ENCODE peak calls at places on chromosomes 12 and 14, in five cellular contexts. One of them, this sample, is unnamed.
A peak's percentile ranks its signal among the peaks of the same experiment; 100 is the strongest.

GRCh38 chr14:59632381-59632780 is 55.8 kb upstream of the CCDC175 start:
- DNase-seq in endothelial cell of umbilical vein: peak; percentile 24
- DNase-seq in left ventricle myocardium inferior: no peak
- DNase-seq in mammary epithelial cell: peak; percentile 16
- DNase-seq in heart right ventricle: no peak
- DNase-seq in this sample: no peak

GRCh38 chr12:128467882-128468281 is 200.9 kb downstream of the TMEM132C start:
- DNase-seq in endothelial cell of umbilical vein: no peak
- DNase-seq in left ventricle myocardium inferior: no peak
- DNase-seq in mammary epithelial cell: no peak
- DNase-seq in heart right ventricle: no peak
- DNase-seq in this sample: no peak

GRCh38 chr12:130526813-130527212 is 189.1 kb downstream of the PIWIL1 start:
- DNase-seq in heart right ventricle: no peak
- DNase-seq in left ventricle myocardium inferior: no peak
- DNase-seq in endothelial cell of umbilical vein: no peak
- DNase-seq in mammary epithelial cell: no peak
- DNase-seq in this sample: no peak

GRCh38 chr12:21751517-21751916 is 23.0 kb downstream of the KCNJ8 start:
- DNase-seq in mammary epithelial cell: no peak
- DNase-seq in endothelial cell of umbilical vein: peak; percentile 42
- DNase-seq in heart right ventricle: no peak
- DNase-seq in left ventricle myocardium inferior: no peak
- DNase-seq in this sample: no peak

GRCh38 chr14:54782803-54783659 is 119.6 kb downstream of the GCH1 start:
- DNase-seq in left ventricle myocardium inferior: no peak
- DNase-seq in endothelial cell of umbilical vein: no peak
- DNase-seq in heart right ventricle: no peak
- DNase-seq in mammary epithelial cell: no peak
- DNase-seq in this sample: no peak

GRCh38 chr12:49212572-49212971 is 23.7 kb upstream of the TUBA1A start:
- DNase-seq in heart right ventricle: no peak
- DNase-seq in mammary epithelial cell: no peak
- DNase-seq in left ventricle myocardium inferior: no peak
- DNase-seq in endothelial cell of umbilical vein: no peak
- DNase-seq in this sample: no peak

GRCh38 chr12:63294327-63294632 is 143.3 kb upstream of the AVPR1A start:
- DNase-seq in left ventricle myocardium inferior: no peak
- DNase-seq in heart right ventricle: no peak
- DNase-seq in endothelial cell of umbilical vein: peak; percentile 92
- DNase-seq in mammary epithelial cell: peak; percentile 80
- DNase-seq in this sample: no peak

GRCh38 chr12:132163911-132164288 is 19.6 kb downstream of the NOC4L start:
- DNase-seq in heart right ventricle: no peak
- DNase-seq in left ventricle myocardium inferior: no peak
- DNase-seq in mammary epithelial cell: no peak
- DNase-seq in endothelial cell of umbilical vein: no peak
- DNase-seq in this sample: no peak

GRCh38 chr14:100612879-100613455 is 25.8 kb upstream of the BEGAIN start:
- DNase-seq in endothelial cell of umbilical vein: no peak
- DNase-seq in mammary epithelial cell: no peak
- DNase-seq in left ventricle myocardium inferior: no peak
- DNase-seq in heart right ventricle: no peak
- DNase-seq in this sample: no peak

GRCh38 chr14:98950356-98950895 is 321.6 kb downstream of the BCL11B start:
- DNase-seq in mammary epithelial cell: no peak
- DNase-seq in left ventricle myocardium inferior: no peak
- DNase-seq in endothelial cell of umbilical vein: no peak
- DNase-seq in heart right ventricle: no peak
- DNase-seq in this sample: no peak

GRCh38 chr14:69574266-69574953 is at the start of gene CCDC177:
- DNase-seq in heart right ventricle: peak; percentile 53
- DNase-seq in left ventricle myocardium inferior: no peak
- DNase-seq in endothelial cell of umbilical vein: peak; percentile 51
- DNase-seq in mammary epithelial cell: peak; percentile 48
- DNase-seq in this sample: no peak

GRCh38 chr14:38000340-38000739 is 207.4 kb upstream of the SSTR1 start:
- DNase-seq in mammary epithelial cell: no peak
- DNase-seq in left ventricle myocardium inferior: no peak
- DNase-seq in endothelial cell of umbilical vein: no peak
- DNase-seq in heart right ventricle: no peak
- DNase-seq in this sample: no peak

GRCh38 chr14:38001501-38001900 is 206.2 kb upstream of the SSTR1 start:
- DNase-seq in left ventricle myocardium inferior: no peak
- DNase-seq in endothelial cell of umbilical vein: no peak
- DNase-seq in mammary epithelial cell: no peak
- DNase-seq in heart right ventricle: no peak
- DNase-seq in this sample: no peak

GRCh38 chr14:38004610-38004879 is 203.2 kb upstream of the SSTR1 start:
- DNase-seq in heart right ventricle: no peak
- DNase-seq in mammary epithelial cell: no peak
- DNase-seq in left ventricle myocardium inferior: no peak
- DNase-seq in endothelial cell of umbilical vein: no peak
- DNase-seq in this sample: no peak

GRCh38 chr14:38003746-38004609 is 203.7 kb upstream of the SSTR1 start:
- DNase-seq in left ventricle myocardium inferior: no peak
- DNase-seq in mammary epithelial cell: no peak
- DNase-seq in heart right ventricle: no peak
- DNase-seq in endothelial cell of umbilical vein: no peak
- DNase-seq in this sample: no peak
- H3K4me1 ChIP-seq in left ventricle myocardium inferior: no peaks in the 10 kb centered on the region
- H3K4me1 ChIP-seq in mammary epithelial cell: no peaks in the 10 kb centered on the region
- H3K4me1 ChIP-seq in heart right ventricle: no peaks in the 10 kb centered on the region
- H3K4me1 ChIP-seq in endothelial cell of umbilical vein: no peaks in the 10 kb centered on the region
- H3K4me1 ChIP-seq in this sample: no peaks in the 10 kb centered on the region

DNA sequence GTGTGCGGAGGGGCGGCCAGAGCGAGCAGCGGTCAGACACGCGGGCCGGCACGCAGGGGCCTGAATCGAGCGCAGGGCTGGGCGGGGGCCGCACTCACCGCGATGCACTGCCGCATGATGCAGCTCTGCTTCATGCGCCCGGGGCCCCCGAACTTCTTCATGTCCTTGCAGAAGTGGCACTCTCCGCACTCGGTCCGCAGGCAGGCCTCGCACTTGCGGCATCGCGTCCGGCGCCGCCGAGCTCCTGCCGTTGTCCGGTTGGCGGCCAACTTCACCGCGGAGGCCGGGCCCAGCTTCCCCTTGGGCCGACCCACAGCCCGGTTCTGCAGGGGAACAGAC is 53.1 kb downstream of the RNF34 start:
- DNase-seq in mammary epithelial cell: no peak
- DNase-seq in left ventricle myocardium inferior: no peak
- DNase-seq in heart right ventricle: no peak
- DNase-seq in endothelial cell of umbilical vein: no peak
- DNase-seq in this sample: no peak
- H3K36me3 ChIP-seq in mammary epithelial cell: no peaks in the 10 kb centered on the region
- H3K36me3 ChIP-seq in left ventricle myocardium inferior: peaks cover 6% of the 10 kb centered on the region
- H3K36me3 ChIP-seq in heart right ventricle: peaks cover 4% of the 10 kb centered on the region
- H3K36me3 ChIP-seq in endothelial cell of umbilical vein: peaks cover 2% of the 10 kb centered on the region
- H3K36me3 ChIP-seq in this sample: no peaks in the 10 kb centered on the region

GRCh38 chr12:47883663-47884195 is 21.1 kb downstream of the VDR start:
- DNase-seq in heart right ventricle: no peak
- DNase-seq in mammary epithelial cell: no peak
- DNase-seq in endothelial cell of umbilical vein: no peak
- DNase-seq in left ventricle myocardium inferior: no peak
- DNase-seq in this sample: no peak
- H3K27ac ChIP-seq in heart right ventricle: no peak overlapping the region
- H3K27ac ChIP-seq in mammary epithelial cell: no peak overlapping the region
- H3K27ac ChIP-seq in endothelial cell of umbilical vein: no peak overlapping the region
- H3K27ac ChIP-seq in left ventricle myocardium inferior: no peak overlapping the region
- H3K27ac ChIP-seq in this sample: no peak overlapping the region

DNA sequence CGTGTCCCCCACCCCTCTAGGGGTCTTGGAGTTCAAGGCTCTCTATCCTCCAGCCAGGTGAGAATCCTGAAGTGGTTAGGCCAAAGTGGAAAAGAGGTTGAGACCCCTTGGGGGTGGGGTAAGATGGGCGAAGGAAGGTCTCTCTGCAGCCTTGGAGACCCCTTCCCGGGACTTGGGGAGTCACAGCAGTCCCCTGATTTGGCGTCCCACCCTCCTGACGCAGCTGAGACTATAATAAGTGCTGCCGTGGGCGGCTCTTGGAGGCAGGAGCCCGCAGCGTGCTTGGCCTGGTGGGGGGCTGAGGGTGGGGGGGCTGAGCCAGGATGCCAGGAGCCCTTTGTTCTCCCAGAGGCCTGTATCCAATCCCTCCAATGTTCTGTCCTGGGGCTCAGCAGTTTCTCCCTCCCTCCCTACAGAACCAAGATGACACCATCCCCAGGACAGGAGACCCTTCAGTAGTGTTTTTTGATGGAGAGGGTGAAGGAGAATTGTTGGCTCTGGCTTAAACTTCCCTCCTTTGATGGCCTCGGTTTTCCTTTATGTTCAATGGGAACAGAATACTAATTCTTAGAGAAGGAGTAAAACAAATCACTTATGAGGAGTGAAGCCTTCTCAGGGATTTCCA is 1.5 kb upstream of the AGAP2 start:
- DNase-seq in endothelial cell of umbilical vein: no peak
- DNase-seq in left ventricle myocardium inferior: no peak
- DNase-seq in mammary epithelial cell: no peak
- DNase-seq in heart right ventricle: no peak
- DNase-seq in this sample: no peak
- H3K4me1 ChIP-seq in endothelial cell of umbilical vein: peaks cover 5% of the 10 kb centered on the region
- H3K4me1 ChIP-seq in left ventricle myocardium inferior: peaks cover 55% of the 10 kb centered on the region
- H3K4me1 ChIP-seq in mammary epithelial cell: peaks cover 28% of the 10 kb centered on the region
- H3K4me1 ChIP-seq in heart right ventricle: peaks cover 41% of the 10 kb centered on the region
- H3K4me1 ChIP-seq in this sample: peaks cover 34% of the 10 kb centered on the region

GRCh38 chr12:19351346-19351745 is 87.9 kb upstream of the AEBP2 start:
- DNase-seq in left ventricle myocardium inferior: no peak
- DNase-seq in endothelial cell of umbilical vein: no peak
- DNase-seq in heart right ventricle: no peak
- DNase-seq in mammary epithelial cell: no peak
- DNase-seq in this sample: no peak
- H3K36me3 ChIP-seq in left ventricle myocardium inferior: peaks cover 96% of the 10 kb centered on the region
- H3K36me3 ChIP-seq in endothelial cell of umbilical vein: no peaks in the 10 kb centered on the region
- H3K36me3 ChIP-seq in heart right ventricle: peaks cover 36% of the 10 kb centered on the region
- H3K36me3 ChIP-seq in mammary epithelial cell: peaks cover 33% of the 10 kb centered on the region
- H3K36me3 ChIP-seq in this sample: peaks cover 25% of the 10 kb centered on the region

GRCh38 chr12:100324498-100324897 is 32.4 kb upstream of the SLC17A8 start:
- DNase-seq in left ventricle myocardium inferior: no peak
- DNase-seq in heart right ventricle: no peak
- DNase-seq in mammary epithelial cell: no peak
- DNase-seq in endothelial cell of umbilical vein: no peak
- DNase-seq in this sample: no peak
- H3K27ac ChIP-seq in left ventricle myocardium inferior: no peak overlapping the region
- H3K27ac ChIP-seq in heart right ventricle: no peak overlapping the region
- H3K27ac ChIP-seq in mammary epithelial cell: no peak overlapping the region
- H3K27ac ChIP-seq in endothelial cell of umbilical vein: no peak overlapping the region
- H3K27ac ChIP-seq in this sample: no peak overlapping the region

DNA sequence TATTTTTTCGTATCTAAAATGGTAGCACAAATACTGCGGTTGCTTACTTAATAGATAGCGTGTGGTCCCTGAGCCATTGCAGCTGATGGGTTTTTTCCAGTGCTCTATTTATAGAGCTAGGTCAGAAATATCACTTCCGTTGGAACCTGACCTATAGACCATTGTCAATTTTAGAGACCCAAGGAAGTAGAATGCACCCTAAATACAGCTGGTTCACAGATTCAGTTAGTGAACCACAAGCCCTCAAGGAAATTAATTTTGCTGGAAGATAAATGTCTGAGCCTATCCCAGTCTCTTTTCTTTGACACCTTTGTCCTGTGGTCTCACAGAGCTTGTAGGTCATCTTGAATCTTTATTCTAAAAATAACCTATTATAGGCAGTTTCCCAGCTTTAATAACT is 391.0 kb downstream of the ZFP36L1 start:
- DNase-seq in mammary epithelial cell: no peak
- DNase-seq in endothelial cell of umbilical vein: no peak
- DNase-seq in left ventricle myocardium inferior: no peak
- DNase-seq in heart right ventricle: no peak
- DNase-seq in this sample: no peak
- H3K4me1 ChIP-seq in mammary epithelial cell: peaks cover 77% of the 10 kb centered on the region
- H3K4me1 ChIP-seq in endothelial cell of umbilical vein: peaks cover 8% of the 10 kb centered on the region
- H3K4me1 ChIP-seq in left ventricle myocardium inferior: peaks cover 73% of the 10 kb centered on the region
- H3K4me1 ChIP-seq in heart right ventricle: peaks cover 86% of the 10 kb centered on the region
- H3K4me1 ChIP-seq in this sample: peaks cover 65% of the 10 kb centered on the region